ENCODE peak calls at places on chromosomes 5 and 9, in seven cellular contexts. One of them, this sample, is unnamed. For H3K4me1, the result is how much of the 10 kb centered on the place peaks cover.

GRCh38 chr9:33782395-33783152 is 12.8 kb upstream of the PRSS3 start:
- DNase-seq in heart left ventricle: no peak
- DNase-seq in ascending aorta: no peak
- DNase-seq in OCI-LY7: no peak
- DNase-seq in pancreas: no peak
- DNase-seq in breast epithelium: no peak
- DNase-seq in aorta: no peak
- DNase-seq in this sample: no peak

GRCh38 chr9:110555971-110556370 is 23.6 kb downstream of the SVEP1 start:
- DNase-seq in heart left ventricle: peak
- DNase-seq in ascending aorta: no peak
- DNase-seq in OCI-LY7: no peak
- DNase-seq in pancreas: peak
- DNase-seq in breast epithelium: peak
- DNase-seq in aorta: no peak
- DNase-seq in this sample: peak

GRCh38 chr9:76394896-76395244 is 644 bp upstream of the RFK start:
- DNase-seq in heart left ventricle: peak
- DNase-seq in ascending aorta: peak
- DNase-seq in OCI-LY7: peak
- DNase-seq in pancreas: no peak
- DNase-seq in breast epithelium: no peak
- DNase-seq in aorta: peak
- DNase-seq in this sample: peak

GRCh38 chr9:27539479-27540441 is 10.1 kb upstream of the MOB3B start:
- DNase-seq in heart left ventricle: no peak
- DNase-seq in ascending aorta: peak
- DNase-seq in OCI-LY7: no peak
- DNase-seq in pancreas: peak
- DNase-seq in breast epithelium: peak
- DNase-seq in aorta: peak
- DNase-seq in this sample: no peak

GRCh38 chr9:118985851-118986250 is 383.4 kb downstream of the BRINP1 start:
- DNase-seq in heart left ventricle: no peak
- DNase-seq in ascending aorta: no peak
- DNase-seq in OCI-LY7: no peak
- DNase-seq in pancreas: no peak
- DNase-seq in breast epithelium: no peak
- DNase-seq in aorta: no peak
- DNase-seq in this sample: no peak

GRCh38 chr5:72121052-72121451 is 13.8 kb downstream of the MAP1B start:
- DNase-seq in heart left ventricle: no peak
- DNase-seq in ascending aorta: no peak
- DNase-seq in OCI-LY7: no peak
- DNase-seq in pancreas: no peak
- DNase-seq in breast epithelium: no peak
- DNase-seq in aorta: no peak
- DNase-seq in this sample: no peak

GRCh38 chr5:1505506-1506241 is 18.1 kb downstream of the LPCAT1 start:
- DNase-seq in heart left ventricle: no peak
- DNase-seq in ascending aorta: no peak
- DNase-seq in OCI-LY7: no peak
- DNase-seq in pancreas: no peak
- DNase-seq in breast epithelium: no peak
- DNase-seq in aorta: peak
- DNase-seq in this sample: peak

GRCh38 chr9:91740713-91741112 is 209.3 kb downstream of the ROR2 start:
- DNase-seq in heart left ventricle: no peak
- DNase-seq in ascending aorta: no peak
- DNase-seq in OCI-LY7: no peak
- DNase-seq in pancreas: no peak
- DNase-seq in breast epithelium: no peak
- DNase-seq in aorta: no peak
- DNase-seq in this sample: no peak

GRCh38 chr9:98264510-98264909 is 9.1 kb upstream of the TBC1D2 start:
- DNase-seq in heart left ventricle: no peak
- DNase-seq in ascending aorta: no peak
- DNase-seq in OCI-LY7: no peak
- DNase-seq in pancreas: no peak
- DNase-seq in breast epithelium: no peak
- DNase-seq in aorta: no peak
- DNase-seq in this sample: no peak

GRCh38 chr5:154755361-154756202 is at the start of gene LARP1:
- DNase-seq in heart left ventricle: peak
- DNase-seq in ascending aorta: no peak
- DNase-seq in OCI-LY7: peak
- DNase-seq in pancreas: no peak
- DNase-seq in breast epithelium: no peak
- DNase-seq in aorta: peak
- DNase-seq in this sample: peak

GRCh38 chr5:74685979-74686631 is 1.1 kb downstream of the HEXB start:
- DNase-seq in heart left ventricle: peak
- DNase-seq in ascending aorta: no peak
- DNase-seq in OCI-LY7: peak
- DNase-seq in pancreas: no peak
- DNase-seq in breast epithelium: no peak
- DNase-seq in aorta: no peak
- DNase-seq in this sample: no peak

GRCh38 chr9:128072144-128073021 is 4.4 kb downstream of the SLC25A25 start:
- DNase-seq in heart left ventricle: peak
- DNase-seq in ascending aorta: peak
- DNase-seq in OCI-LY7: peak
- DNase-seq in pancreas: peak
- DNase-seq in breast epithelium: peak
- DNase-seq in aorta: peak
- DNase-seq in this sample: peak

GRCh38 chr5:587403-587802 is 24.7 kb upstream of the CEP72 start:
- DNase-seq in heart left ventricle: no peak
- DNase-seq in ascending aorta: no peak
- DNase-seq in OCI-LY7: no peak
- DNase-seq in pancreas: peak
- DNase-seq in breast epithelium: no peak
- DNase-seq in aorta: no peak
- DNase-seq in this sample: no peak

GRCh38 chr5:343461-344401 is 22.2 kb downstream of the AHRR start:
- DNase-seq in heart left ventricle: no peak
- DNase-seq in ascending aorta: no peak
- DNase-seq in OCI-LY7: no peak
- DNase-seq in pancreas: peak
- DNase-seq in breast epithelium: peak
- DNase-seq in aorta: peak
- DNase-seq in this sample: peak

GRCh38 chr5:92939428-92939827 is 641.6 kb downstream of the NR2F1-AS1 start:
- DNase-seq in heart left ventricle: no peak
- DNase-seq in ascending aorta: no peak
- DNase-seq in OCI-LY7: no peak
- DNase-seq in pancreas: no peak
- DNase-seq in breast epithelium: no peak
- DNase-seq in aorta: no peak
- DNase-seq in this sample: no peak

GRCh38 chr5:150497274-150497988 is 10.5 kb upstream of the NDST1 start:
- DNase-seq in heart left ventricle: peak
- DNase-seq in ascending aorta: peak
- DNase-seq in OCI-LY7: no peak
- DNase-seq in pancreas: peak
- DNase-seq in breast epithelium: no peak
- DNase-seq in aorta: peak
- DNase-seq in this sample: no peak

GRCh38 chr9:136327313-136327971 is at the start of gene GPSM1:
- DNase-seq in heart left ventricle: peak
- DNase-seq in ascending aorta: no peak
- DNase-seq in OCI-LY7: no peak
- DNase-seq in pancreas: no peak
- DNase-seq in breast epithelium: no peak
- DNase-seq in aorta: peak
- DNase-seq in this sample: no peak

GRCh38 chr9:26077860-26078259 is 399.6 kb upstream of the TUSC1 start:
- DNase-seq in heart left ventricle: no peak
- DNase-seq in ascending aorta: no peak
- DNase-seq in OCI-LY7: no peak
- DNase-seq in pancreas: no peak
- DNase-seq in breast epithelium: no peak
- DNase-seq in aorta: peak
- DNase-seq in this sample: peak

GRCh38 chr9:13800776-13801175 is 513.2 kb downstream of the NFIB start:
- DNase-seq in heart left ventricle: no peak
- DNase-seq in ascending aorta: no peak
- DNase-seq in OCI-LY7: no peak
- DNase-seq in pancreas: no peak
- DNase-seq in breast epithelium: no peak
- DNase-seq in aorta: no peak
- DNase-seq in this sample: no peak

GRCh38 chr9:19999491-20000057 is 210.7 kb upstream of the SLC24A2 start:
- DNase-seq in heart left ventricle: no peak
- DNase-seq in ascending aorta: no peak
- DNase-seq in OCI-LY7: no peak
- DNase-seq in pancreas: no peak
- DNase-seq in breast epithelium: no peak
- DNase-seq in aorta: no peak
- DNase-seq in this sample: no peak

GRCh38 chr9:8627944-8628679 is 828.5 kb upstream of the DMAC1 start:
- DNase-seq in heart left ventricle: no peak
- DNase-seq in ascending aorta: no peak
- DNase-seq in OCI-LY7: no peak
- DNase-seq in pancreas: no peak
- DNase-seq in breast epithelium: no peak
- DNase-seq in aorta: no peak
- DNase-seq in this sample: no peak

GRCh38 chr5:68834486-68834885 is 259.3 kb upstream of the SLC30A5 start:
- DNase-seq in heart left ventricle: no peak
- DNase-seq in ascending aorta: no peak
- DNase-seq in OCI-LY7: no peak
- DNase-seq in pancreas: no peak
- DNase-seq in breast epithelium: peak
- DNase-seq in aorta: no peak
- DNase-seq in this sample: no peak

GRCh38 chr9:130991227-130992058 is 17.5 kb upstream of the LAMC3 start:
- DNase-seq in heart left ventricle: no peak
- DNase-seq in ascending aorta: no peak
- DNase-seq in OCI-LY7: no peak
- DNase-seq in pancreas: no peak
- DNase-seq in breast epithelium: no peak
- DNase-seq in aorta: no peak
- DNase-seq in this sample: no peak

GRCh38 chr9:117974108-117974507 is 269.9 kb downstream of the TLR4 start:
- DNase-seq in heart left ventricle: no peak
- DNase-seq in ascending aorta: no peak
- DNase-seq in OCI-LY7: no peak
- DNase-seq in pancreas: no peak
- DNase-seq in breast epithelium: no peak
- DNase-seq in aorta: no peak
- DNase-seq in this sample: no peak

DNA sequence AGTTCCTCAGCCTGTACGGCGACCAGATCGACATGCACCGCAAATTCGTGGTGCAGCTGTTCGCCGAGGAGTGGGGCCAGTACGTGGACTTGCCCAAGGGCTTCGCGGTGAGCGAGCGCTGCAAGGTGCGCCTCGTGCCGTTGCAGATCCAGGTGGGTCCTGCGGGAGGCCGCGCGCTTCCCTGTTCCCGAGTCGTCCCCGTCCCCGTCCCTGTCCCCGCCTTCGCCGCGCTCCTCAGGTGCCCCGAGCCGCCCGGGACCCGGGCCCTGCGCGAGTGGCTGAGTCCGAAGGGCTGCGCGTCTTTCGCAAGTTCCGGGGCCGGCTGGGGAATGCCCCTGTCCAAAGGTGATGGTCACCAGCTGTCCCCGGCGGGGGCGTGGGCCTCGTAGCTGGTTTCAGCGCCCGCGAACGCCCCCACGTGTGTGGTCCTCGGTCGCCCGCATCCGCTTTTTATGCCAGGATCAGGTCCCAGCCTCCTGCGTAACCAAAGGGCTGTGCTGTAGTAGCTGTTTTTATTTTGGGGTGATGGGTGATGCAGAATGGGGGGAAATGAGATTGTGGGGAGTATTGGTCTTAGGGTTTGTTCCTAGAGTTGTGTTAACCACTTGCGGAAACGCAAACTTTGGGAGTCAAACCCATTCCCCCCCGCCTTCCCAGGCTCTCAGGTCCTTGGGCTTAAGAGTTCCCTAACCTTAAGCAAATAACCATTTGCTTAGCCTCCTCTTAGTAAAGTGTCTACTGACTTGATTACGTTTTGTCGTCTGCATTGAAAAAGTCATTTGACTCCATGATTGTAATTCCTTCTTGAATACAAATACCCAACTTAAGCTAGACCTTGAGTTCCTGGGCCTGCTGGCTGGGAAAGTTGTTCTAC is 612 bp downstream of the ISOC1 start:
- DNase-seq in heart left ventricle: peak
- DNase-seq in ascending aorta: peak
- DNase-seq in OCI-LY7: peak
- DNase-seq in pancreas: peak
- DNase-seq in breast epithelium: peak
- DNase-seq in aorta: peak
- DNase-seq in this sample: peak
- H3K4me1 ChIP-seq in heart left ventricle: under half
- H3K4me1 ChIP-seq in ascending aorta: under half
- H3K4me1 ChIP-seq in OCI-LY7: under half
- H3K4me1 ChIP-seq in pancreas: under half
- H3K4me1 ChIP-seq in breast epithelium: under half
- H3K4me1 ChIP-seq in aorta: under half
- H3K4me1 ChIP-seq in this sample: under half

GRCh38 chr5:174235993-174236528 is 190.6 kb downstream of the NSG2 start:
- DNase-seq in heart left ventricle: no peak
- DNase-seq in ascending aorta: no peak
- DNase-seq in OCI-LY7: no peak
- DNase-seq in pancreas: no peak
- DNase-seq in breast epithelium: no peak
- DNase-seq in aorta: no peak
- DNase-seq in this sample: no peak
- H3K4me1 ChIP-seq in heart left ventricle: under half
- H3K4me1 ChIP-seq in ascending aorta: under half
- H3K4me1 ChIP-seq in OCI-LY7: under half
- H3K4me1 ChIP-seq in pancreas: under half
- H3K4me1 ChIP-seq in breast epithelium: under half
- H3K4me1 ChIP-seq in aorta: under half
- H3K4me1 ChIP-seq in this sample: under half

DNA sequence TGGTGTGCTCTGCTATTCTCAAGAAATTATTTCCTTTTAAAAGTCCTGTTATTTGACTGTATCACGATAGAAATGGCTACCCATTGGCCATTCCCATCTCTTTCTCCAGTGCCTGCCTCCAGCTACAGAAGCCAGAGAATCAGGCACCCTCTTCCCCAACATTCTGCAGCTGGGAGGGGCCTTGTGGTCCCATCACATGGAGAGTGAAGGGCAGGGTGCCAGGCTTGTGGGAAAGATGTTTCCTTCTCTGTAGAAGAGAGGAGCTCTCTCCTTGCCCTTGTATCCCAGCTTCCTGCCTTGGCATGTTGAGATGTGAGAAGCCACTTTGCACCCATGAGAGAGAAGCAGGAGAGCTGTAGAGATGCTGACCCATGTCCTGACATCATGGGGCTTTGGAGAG is 465.0 kb downstream of the MTRR start:
- DNase-seq in heart left ventricle: no peak
- DNase-seq in ascending aorta: no peak
- DNase-seq in OCI-LY7: no peak
- DNase-seq in pancreas: no peak
- DNase-seq in breast epithelium: no peak
- DNase-seq in aorta: no peak
- DNase-seq in this sample: no peak
- H3K4me1 ChIP-seq in heart left ventricle: under half
- H3K4me1 ChIP-seq in ascending aorta: under half
- H3K4me1 ChIP-seq in OCI-LY7: under half
- H3K4me1 ChIP-seq in pancreas: under half
- H3K4me1 ChIP-seq in breast epithelium: under half
- H3K4me1 ChIP-seq in aorta: under half
- H3K4me1 ChIP-seq in this sample: under half

GRCh38 chr9:113677057-113677456 is 199.1 kb upstream of the ZNF618 start:
- DNase-seq in heart left ventricle: no peak
- DNase-seq in ascending aorta: no peak
- DNase-seq in OCI-LY7: no peak
- DNase-seq in pancreas: no peak
- DNase-seq in breast epithelium: no peak
- DNase-seq in aorta: no peak
- DNase-seq in this sample: no peak
- H3K4me1 ChIP-seq in heart left ventricle: under half
- H3K4me1 ChIP-seq in ascending aorta: under half
- H3K4me1 ChIP-seq in OCI-LY7: under half
- H3K4me1 ChIP-seq in pancreas: under half
- H3K4me1 ChIP-seq in breast epithelium: under half
- H3K4me1 ChIP-seq in aorta: under half
- H3K4me1 ChIP-seq in this sample: under half